ENCODE peak calls at places on chromosomes 12 and 14, in eight cellular contexts. Z is stimulated activated CD8-positive, alpha-beta memory T cell treated with anti-CD3 and anti-CD28 coated beads, Interleukin-2, amount 100 ng/mL, for 1 hour; A is GM03348; F is colonic mucosa; U is mucosa of descending colon; S is activated T-cell treated with anti-CD3 and anti-CD28 coated beads, Interleukin-2, amount 50 U/mL, for 72 hours; X is anterior cingulate cortex; G is nephron progenitor cell. M is an unnamed sample.

GRCh38 chr14:55153951-55154350 is 24.9 kb downstream of the LGALS3 start:
- DNase-seq in G (no peak), U (no peak), S (no peak), X (no peak), A (no peak), Z (no peak), F (no peak), M (no peak)

GRCh38 chr12:34107781-34108404 is 85.6 kb downstream of the ALG10 start:
- DNase-seq in F (no peak), Z (no peak), X (no peak), A (no peak), G (no peak), U (peak), S (no peak), M (no peak)

GRCh38 chr12:106918746-106919145 is 37.0 kb upstream of the TMEM263 start:
- DNase-seq in A (no peak), F (no peak), S (no peak), U (no peak), Z (no peak), G (peak), X (no peak), M (peak)

GRCh38 chr12:98059659-98060343 is 455.6 kb upstream of the TMPO start:
- DNase-seq in F (no peak), X (no peak), Z (no peak), S (no peak), A (no peak), U (no peak), G (no peak), M (no peak)

GRCh38 chr14:40368314-40368713 is 936.1 kb upstream of the FBXO33 start:
- DNase-seq in U (no peak), A (no peak), Z (no peak), S (no peak), F (no peak), G (no peak), X (no peak), M (peak)

GRCh38 chr12:1719139-1719538 is 28.3 kb downstream of the ADIPOR2 start:
- DNase-seq in Z (no peak), A (peak), F (no peak), G (no peak), U (no peak), X (no peak), S (no peak), M (no peak)

GRCh38 chr14:48398675-48399282 is 723.4 kb upstream of the MDGA2 start:
- DNase-seq in S (peak), X (no peak), F (no peak), Z (no peak), A (peak), U (no peak), G (peak), M (peak)

GRCh38 chr12:6935551-6936377 is 7.9 kb upstream of the RNU7-1 start:
- DNase-seq in Z (no peak), X (no peak), A (no peak), F (no peak), U (peak), G (no peak), S (no peak), M (no peak)

GRCh38 chr14:95432152-95433093 is 84.0 kb downstream of the SYNE3 start:
- DNase-seq in Z (no peak), U (no peak), A (peak), F (peak), G (peak), X (no peak), S (no peak), M (peak)

GRCh38 chr14:75242546-75243273 is 35.9 kb upstream of the FOS start:
- DNase-seq in G (no peak), X (no peak), A (peak), F (peak), U (no peak), S (no peak), Z (no peak), M (peak)

GRCh38 chr12:32501835-32502333 is 102.5 kb downstream of the FGD4 start:
- DNase-seq in X (peak), U (no peak), G (peak), F (peak), A (peak), Z (no peak), S (no peak), M (no peak)

GRCh38 chr14:80477388-80478160 is 266.3 kb upstream of the DIO2 start:
- DNase-seq in Z (no peak), S (no peak), G (no peak), U (no peak), X (no peak), F (no peak), A (peak), M (peak)

GRCh38 chr14:25381498-25381897 is 331.6 kb upstream of the STXBP6 start:
- DNase-seq in U (no peak), G (no peak), F (no peak), S (no peak), X (no peak), Z (no peak), A (no peak), M (peak)

GRCh38 chr14:68016243-68016914 is 196.8 kb downstream of the RAD51B start:
- DNase-seq in A (peak), U (no peak), G (no peak), S (no peak), F (no peak), Z (no peak), X (no peak), M (no peak)

GRCh38 chr12:15469342-15469741 is 147.0 kb downstream of the PTPRO start:
- DNase-seq in S (no peak), Z (no peak), X (no peak), A (no peak), G (no peak), F (no peak), U (no peak), M (no peak)

GRCh38 chr14:77086017-77086727 is 11.9 kb upstream of the CIPC start:
- DNase-seq in G (no peak), S (no peak), U (no peak), X (no peak), Z (no peak), A (no peak), F (no peak), M (peak)

GRCh38 chr14:50083467-50084337 is 32.7 kb downstream of the VCPKMT start:
- DNase-seq in A (no peak), G (no peak), X (no peak), S (peak), F (peak), Z (no peak), U (no peak), M (no peak)

GRCh38 chr12:108828774-108829173 is 28.6 kb downstream of the SSH1 start:
- DNase-seq in F (no peak), A (peak), Z (no peak), U (no peak), X (no peak), S (no peak), G (no peak), M (no peak)

GRCh38 chr12:56160160-56160763 is 2.1 kb downstream of the MYL6 start:
- DNase-seq in X (no peak), A (peak), F (no peak), Z (no peak), S (peak), U (peak), G (no peak), M (peak)

GRCh38 chr14:96909841-96910364 is 112.7 kb downstream of the VRK1 start:
- DNase-seq in A (no peak), X (no peak), G (no peak), F (no peak), S (no peak), Z (no peak), U (no peak), M (no peak)

GRCh38 chr12:93773122-93773871 is 96.1 kb downstream of the CRADD start:
- DNase-seq in F (no peak), U (no peak), S (peak), X (no peak), Z (no peak), G (no peak), A (no peak), M (no peak)

GRCh38 chr12:82554529-82554928 is 132.2 kb upstream of the TMTC2 start:
- DNase-seq in A (no peak), S (no peak), G (no peak), Z (no peak), F (no peak), U (no peak), X (no peak), M (no peak)

GRCh38 chr14:64720190-64720589 is 16.0 kb downstream of the PLEKHG3 start:
- DNase-seq in S (no peak), A (peak), U (peak), F (peak), G (no peak), Z (no peak), X (no peak), M (peak)

GRCh38 chr12:32155041-32155440 is 48.4 kb downstream of the BICD1 start:
- DNase-seq in A (no peak), F (no peak), X (no peak), Z (no peak), U (no peak), S (no peak), G (no peak), M (no peak)

GRCh38 chr12:41724216-41724615 is 420.5 kb downstream of the GXYLT1 start:
- DNase-seq in F (no peak), G (no peak), Z (no peak), U (no peak), A (no peak), X (no peak), S (no peak), M (no peak)

GRCh38 chr14:56008160-56008559 is 110.1 kb upstream of the PELI2 start:
- DNase-seq in Z (no peak), X (no peak), A (no peak), U (no peak), F (no peak), S (no peak), G (no peak), M (no peak)

GRCh38 chr12:46342562-46343033 is 30.0 kb downstream of the SLC38A2 start:
- DNase-seq in X (no peak), F (peak), G (peak), Z (peak), S (peak), A (no peak), U (no peak), M (peak)

GRCh38 chr14:33950320-33951182 is at the start of gene EGLN3:
- DNase-seq in A (peak), Z (peak), G (peak), F (peak), S (peak), X (peak), U (peak), M (peak)

M was measured in PC-3.